ENCODE peak calls at places on chromosomes 7 and 10, in nine cellular contexts. Q is left cardiac atrium, J is mucosa of gallbladder, F is amygdala, O is C1 segment of cervical spinal cord, L is AG20443, P is AG09309, W is foreskin fibroblast, S is gastrocnemius medialis. D is an unnamed sample.
A peak's percentile ranks its signal among the peaks of the same experiment; 100 is the strongest.

GRCh38 chr7:2649991-2650390 is 18.2 kb downstream of the TTYH3 start:
- DNase-seq in Q (no peak), J (no peak), F (no peak), O (no peak), L (no peak), P (no peak), W (no peak), S (no peak), D (no peak)

GRCh38 chr10:99519690-99520039 is 13.1 kb upstream of the NKX2-3 start:
- DNase-seq in Q (no peak), J (no peak), F (no peak), O (no peak), L (no peak), P (no peak), W (no peak), S (no peak), D (no peak)

GRCh38 chr10:114698271-114699185 is 40.5 kb upstream of the ABLIM1 start:
- DNase-seq in Q (no peak), J (no peak), F (no peak), O (no peak), L (no peak), P (no peak), W (peak; percentile 40), S (no peak), D (no peak)

GRCh38 chr7:391961-392524 is 102.1 kb downstream of the FOXL3 start:
- DNase-seq in Q (peak; percentile 14), J (no peak), F (no peak), O (no peak), L (no peak), P (no peak), W (no peak), S (no peak), D (no peak)

GRCh38 chr10:76559889-76560215 is 1077.8 kb downstream of the KCNMA1 start:
- DNase-seq in Q (no peak), J (no peak), F (no peak), O (no peak), L (no peak), P (no peak), W (peak; percentile 48), S (no peak), D (no peak)

GRCh38 chr10:48572414-48572813 is 32.5 kb downstream of the ARHGAP22 start:
- DNase-seq in Q (no peak), J (no peak), F (no peak), O (no peak), L (no peak), P (peak; percentile 8), W (peak; percentile 68), S (no peak), D (no peak)

GRCh38 chr7:117405519-117405918 is 21.8 kb downstream of the ASZ1 start:
- DNase-seq in Q (no peak), J (no peak), F (no peak), O (no peak), L (no peak), P (no peak), W (no peak), S (no peak), D (no peak)

GRCh38 chr7:42877852-42878251 is 34.0 kb downstream of the C7orf25 start:
- DNase-seq in Q (no peak), J (no peak), F (no peak), O (no peak), L (no peak), P (no peak), W (no peak), S (no peak), D (no peak)

GRCh38 chr7:7271094-7271874 is 88.9 kb downstream of the C1GALT1 start:
- DNase-seq in Q (no peak), J (no peak), F (no peak), O (no peak), L (no peak), P (no peak), W (no peak), S (no peak), D (peak; percentile 21)

GRCh38 chr10:103451091-103451801 is 924 bp downstream of the CALHM2 start:
- DNase-seq in Q (peak; percentile 89), J (peak; percentile 42), F (no peak), O (peak; percentile 39), L (peak; percentile 87), P (no peak), W (peak; percentile 91), S (peak; percentile 30), D (peak; percentile 52)

GRCh38 chr10:44647877-44648542 is 263.1 kb upstream of the CXCL12 start:
- DNase-seq in Q (peak; percentile 34), J (peak; percentile 44), F (no peak), O (no peak), L (peak; percentile 78), P (peak; percentile 78), W (peak; percentile 94), S (no peak), D (no peak)

GRCh38 chr7:35985126-35985754 is 167.8 kb upstream of the EEPD1 start:
- DNase-seq in Q (peak; percentile 85), J (peak; percentile 79), F (no peak), O (peak; percentile 62), L (peak; percentile 92), P (peak; percentile 31), W (peak; percentile 89), S (peak; percentile 68), D (peak; percentile 84)

GRCh38 chr10:121598261-121599249 is at the start of gene FGFR2:
- DNase-seq in Q (peak; percentile 82), J (peak; percentile 85), F (peak; percentile 34), O (peak; percentile 74), L (peak; percentile 91), P (no peak), W (peak; percentile 75), S (peak; percentile 6), D (peak; percentile 88)

GRCh38 chr10:62554632-62555199 is 180.5 kb downstream of the ZNF365 start:
- DNase-seq in Q (no peak), J (peak; percentile 12), F (no peak), O (no peak), L (peak; percentile 64), P (no peak), W (peak; percentile 71), S (no peak), D (no peak)

GRCh38 chr7:74479961-74480829 is 26.5 kb downstream of the GTF2IRD1 start:
- DNase-seq in Q (peak; percentile 91), J (peak; percentile 79), F (peak; percentile 53), O (peak; percentile 80), L (peak; percentile 92), P (peak; percentile 80), W (peak; percentile 93), S (peak; percentile 93), D (peak; percentile 79)

GRCh38 chr10:4108693-4109092 is 323.7 kb upstream of the KLF6 start:
- DNase-seq in Q (no peak), J (no peak), F (no peak), O (no peak), L (no peak), P (no peak), W (no peak), S (no peak), D (no peak)

GRCh38 chr7:84191261-84191660 is 3.3 kb downstream of the SEMA3A start:
- DNase-seq in Q (no peak), J (no peak), F (no peak), O (no peak), L (no peak), P (no peak), W (peak; percentile 37), S (no peak), D (no peak)

D was measured in transverse colon.